ENCODE peak calls at places on chromosomes 6 and 20, in seven cellular contexts. D is stimulated activated CD8-positive, alpha-beta memory T cell treated with anti-CD3 and anti-CD28 coated beads, Interleukin-4, amount 100 ng/mL, for 24 hours; T is M059J; V is SW480; E is stimulated activated naive CD8-positive, alpha-beta T cell treated with anti-CD3 and anti-CD28 coated beads, Interleukin-15, amount 100 ng/mL, for 72 hours; I is T-helper 2 cell; Q is BE2C. N is an unnamed sample.

GRCh38 chr6:122128445-122128844 is 271.0 kb upstream of the HSF2 start:
- DNase-seq in D (no peak), T (no peak), V (no peak), E (no peak), I (no peak), Q (no peak), N (no peak)

GRCh38 chr20:50413088-50413500 is 97.1 kb upstream of the PTPN1 start:
- DNase-seq in D (no peak), T (peak; percentile 72), V (no peak), E (no peak), I (no peak), Q (no peak), N (no peak)

GRCh38 chr6:150345786-150346185 is 23.0 kb upstream of the IYD start:
- DNase-seq in D (no peak), T (peak; percentile 39), V (no peak), E (no peak), I (no peak), Q (no peak), N (no peak)

GRCh38 chr6:121437861-121438651 is 2.6 kb downstream of the GJA1 start:
- DNase-seq in D (no peak), T (peak; percentile 62), V (no peak), E (no peak), I (no peak), Q (no peak), N (no peak)

GRCh38 chr6:150704447-150705192 is 104.9 kb downstream of the PLEKHG1 start:
- DNase-seq in D (no peak), T (no peak), V (no peak), E (no peak), I (no peak), Q (no peak), N (no peak)

GRCh38 chr6:79544299-79544927 is 7.2 kb upstream of the LCA5 start:
- DNase-seq in D (no peak), T (peak; percentile 74), V (no peak), E (no peak), I (no peak), Q (no peak), N (peak; percentile 52)

GRCh38 chr20:35871311-35871771 is 83.0 kb downstream of the SCAND1 start:
- DNase-seq in D (no peak), T (peak; percentile 89), V (peak; percentile 33), E (no peak), I (no peak), Q (peak; percentile 65), N (no peak)

GRCh38 chr6:120913519-120913918 is 420.8 kb downstream of the TBC1D32 start:
- DNase-seq in D (no peak), T (no peak), V (no peak), E (no peak), I (no peak), Q (no peak), N (no peak)

GRCh38 chr6:16547586-16547985 is 213.7 kb downstream of the ATXN1 start:
- DNase-seq in D (no peak), T (peak; percentile 44), V (no peak), E (no peak), I (no peak), Q (no peak), N (no peak)

GRCh38 chr20:38806855-38807655 is 1.6 kb downstream of the PPP1R16B start:
- DNase-seq in D (peak; percentile 22), T (no peak), V (no peak), E (peak; percentile 36), I (no peak), Q (peak; percentile 33), N (no peak)

GRCh38 chr6:97160280-97160679 is 122.7 kb downstream of the MMS22L start:
- DNase-seq in D (no peak), T (peak; percentile 24), V (no peak), E (no peak), I (no peak), Q (no peak), N (no peak)

GRCh38 chr20:10761232-10761631 is 87.4 kb upstream of the JAG1 start:
- DNase-seq in D (no peak), T (peak; percentile 83), V (no peak), E (no peak), I (no peak), Q (no peak), N (no peak)

GRCh38 chr6:6891074-6891754 is 216.5 kb upstream of the RREB1 start:
- DNase-seq in D (no peak), T (no peak), V (peak; percentile 39), E (no peak), I (no peak), Q (no peak), N (no peak)

GRCh38 chr20:62288535-62289105 is 14.2 kb upstream of the ADRM1 start:
- DNase-seq in D (no peak), T (no peak), V (no peak), E (no peak), I (no peak), Q (no peak), N (no peak)

GRCh38 chr6:66717786-66718185 is 1010.8 kb upstream of the EYS start:
- DNase-seq in D (no peak), T (peak; percentile 56), V (no peak), E (no peak), I (no peak), Q (no peak), N (no peak)

GRCh38 chr6:41589223-41589622 is 43.0 kb downstream of the FOXP4 start:
- DNase-seq in D (no peak), T (no peak), V (no peak), E (no peak), I (no peak), Q (peak; percentile 5), N (no peak)

GRCh38 chr6:101413773-101414172 is 20.3 kb downstream of the GRIK2 start:
- DNase-seq in D (no peak), T (no peak), V (no peak), E (no peak), I (no peak), Q (no peak), N (no peak)

GRCh38 chr6:101626264-101626663 is 232.8 kb downstream of the GRIK2 start:
- DNase-seq in D (no peak), T (no peak), V (no peak), E (no peak), I (no peak), Q (peak; percentile 33), N (no peak)

N was measured in putamen.